ENCODE peak calls at places on chromosomes 7 and 10, in seven cellular contexts. One of them, this sample, is unnamed.

GRCh38 chr10:31147220-31147608 is 115.5 kb upstream of the ZNF438 start:
- DNase-seq in LNCaP clone FGC: no peak
- DNase-seq in neural progenitor cell: no peak
- DNase-seq in Caco-2: no peak
- DNase-seq in AG04450: peak; percentile 42
- DNase-seq in fibroblast of mammary gland: peak; percentile 95
- DNase-seq in hepatocyte: no peak
- DNase-seq in this sample: peak; percentile 53

GRCh38 chr7:85185355-85186082 is 1.3 kb downstream of the SEMA3D start:
- DNase-seq in LNCaP clone FGC: no peak
- DNase-seq in neural progenitor cell: peak; percentile 78
- DNase-seq in Caco-2: no peak
- DNase-seq in AG04450: no peak
- DNase-seq in fibroblast of mammary gland: peak; percentile 61
- DNase-seq in hepatocyte: peak; percentile 78
- DNase-seq in this sample: peak; percentile 75

GRCh38 chr7:30682131-30683083 is at the start of gene CRHR2:
- DNase-seq in LNCaP clone FGC: no peak
- DNase-seq in neural progenitor cell: peak; percentile 78
- DNase-seq in Caco-2: no peak
- DNase-seq in AG04450: no peak
- DNase-seq in fibroblast of mammary gland: no peak
- DNase-seq in hepatocyte: peak; percentile 41
- DNase-seq in this sample: no peak

GRCh38 chr7:83643754-83644153 is 5.2 kb downstream of the SEMA3E start:
- DNase-seq in LNCaP clone FGC: peak; percentile 86
- DNase-seq in neural progenitor cell: no peak
- DNase-seq in Caco-2: no peak
- DNase-seq in AG04450: no peak
- DNase-seq in fibroblast of mammary gland: no peak
- DNase-seq in hepatocyte: no peak
- DNase-seq in this sample: no peak

GRCh38 chr10:35643151-35643975 is 1.3 kb upstream of the FZD8 start:
- DNase-seq in LNCaP clone FGC: no peak
- DNase-seq in neural progenitor cell: peak; percentile 81
- DNase-seq in Caco-2: peak; percentile 51
- DNase-seq in AG04450: no peak
- DNase-seq in fibroblast of mammary gland: peak; percentile 41
- DNase-seq in hepatocyte: peak; percentile 77
- DNase-seq in this sample: peak; percentile 70

GRCh38 chr10:1374501-1374900 is 318.3 kb downstream of the WDR37 start:
- DNase-seq in LNCaP clone FGC: no peak
- DNase-seq in neural progenitor cell: no peak
- DNase-seq in Caco-2: no peak
- DNase-seq in AG04450: no peak
- DNase-seq in fibroblast of mammary gland: no peak
- DNase-seq in hepatocyte: no peak
- DNase-seq in this sample: no peak

GRCh38 chr10:74906631-74907030 is 80.2 kb downstream of the KAT6B start:
- DNase-seq in LNCaP clone FGC: no peak
- DNase-seq in neural progenitor cell: no peak
- DNase-seq in Caco-2: no peak
- DNase-seq in AG04450: no peak
- DNase-seq in fibroblast of mammary gland: no peak
- DNase-seq in hepatocyte: no peak
- DNase-seq in this sample: no peak

GRCh38 chr10:31650010-31650409 is 278.6 kb downstream of the ARHGAP12 start:
- DNase-seq in LNCaP clone FGC: no peak
- DNase-seq in neural progenitor cell: no peak
- DNase-seq in Caco-2: no peak
- DNase-seq in AG04450: peak; percentile 71
- DNase-seq in fibroblast of mammary gland: peak; percentile 94
- DNase-seq in hepatocyte: peak; percentile 61
- DNase-seq in this sample: peak; percentile 91

GRCh38 chr10:80530251-80530650 is 7.5 kb upstream of the SH2D4B start:
- DNase-seq in LNCaP clone FGC: peak; percentile 75
- DNase-seq in neural progenitor cell: no peak
- DNase-seq in Caco-2: no peak
- DNase-seq in AG04450: no peak
- DNase-seq in fibroblast of mammary gland: peak; percentile 29
- DNase-seq in hepatocyte: no peak
- DNase-seq in this sample: peak; percentile 55

GRCh38 chr7:131015131-131015954 is 281.3 kb upstream of the KLF14 start:
- DNase-seq in LNCaP clone FGC: no peak
- DNase-seq in neural progenitor cell: no peak
- DNase-seq in Caco-2: no peak
- DNase-seq in AG04450: no peak
- DNase-seq in fibroblast of mammary gland: peak; percentile 67
- DNase-seq in hepatocyte: no peak
- DNase-seq in this sample: peak; percentile 69

GRCh38 chr7:128035712-128036111 is 4.5 kb upstream of the LRRC4 start:
- DNase-seq in LNCaP clone FGC: no peak
- DNase-seq in neural progenitor cell: peak; percentile 65
- DNase-seq in Caco-2: no peak
- DNase-seq in AG04450: no peak
- DNase-seq in fibroblast of mammary gland: no peak
- DNase-seq in hepatocyte: no peak
- DNase-seq in this sample: no peak

GRCh38 chr7:128036226-128036940 is 5.1 kb upstream of the LRRC4 start:
- DNase-seq in LNCaP clone FGC: no peak
- DNase-seq in neural progenitor cell: no peak
- DNase-seq in Caco-2: no peak
- DNase-seq in AG04450: no peak
- DNase-seq in fibroblast of mammary gland: no peak
- DNase-seq in hepatocyte: no peak
- DNase-seq in this sample: no peak

GRCh38 chr7:128034830-128035229 is 3.6 kb upstream of the LRRC4 start:
- DNase-seq in LNCaP clone FGC: no peak
- DNase-seq in neural progenitor cell: no peak
- DNase-seq in Caco-2: no peak
- DNase-seq in AG04450: no peak
- DNase-seq in fibroblast of mammary gland: no peak
- DNase-seq in hepatocyte: no peak
- DNase-seq in this sample: no peak

GRCh38 chr7:128037880-128038619 is 6.8 kb upstream of the LRRC4 start:
- DNase-seq in LNCaP clone FGC: no peak
- DNase-seq in neural progenitor cell: no peak
- DNase-seq in Caco-2: no peak
- DNase-seq in AG04450: no peak
- DNase-seq in fibroblast of mammary gland: no peak
- DNase-seq in hepatocyte: no peak
- DNase-seq in this sample: no peak

GRCh38 chr7:128037081-128037480 is 5.8 kb upstream of the LRRC4 start:
- DNase-seq in LNCaP clone FGC: no peak
- DNase-seq in neural progenitor cell: no peak
- DNase-seq in Caco-2: no peak
- DNase-seq in AG04450: no peak
- DNase-seq in fibroblast of mammary gland: no peak
- DNase-seq in hepatocyte: no peak
- DNase-seq in this sample: no peak
- TF ChIP-seq CTCF in LNCaP clone FGC: no peak
- TF ChIP-seq CTCF in neural progenitor cell: no peak
- TF ChIP-seq CTCF in Caco-2: no peak
- TF ChIP-seq CTCF in AG04450: no peak
- TF ChIP-seq CTCF in fibroblast of mammary gland: no peak
- TF ChIP-seq CTCF in hepatocyte: no peak
- TF ChIP-seq CTCF in this sample: no peak

GRCh38 chr7:99576251-99576650 is 17.8 kb downstream of the ZNF655 start:
- DNase-seq in LNCaP clone FGC: no peak
- DNase-seq in neural progenitor cell: no peak
- DNase-seq in Caco-2: no peak
- DNase-seq in AG04450: no peak
- DNase-seq in fibroblast of mammary gland: no peak
- DNase-seq in hepatocyte: no peak
- DNase-seq in this sample: no peak

GRCh38 chr7:99579281-99579955 is 18.6 kb upstream of the TMEM225B start:
- DNase-seq in LNCaP clone FGC: no peak
- DNase-seq in neural progenitor cell: no peak
- DNase-seq in Caco-2: no peak
- DNase-seq in AG04450: no peak
- DNase-seq in fibroblast of mammary gland: no peak
- DNase-seq in hepatocyte: no peak
- DNase-seq in this sample: no peak

GRCh38 chr7:99579956-99580777 is 17.9 kb upstream of the TMEM225B start:
- DNase-seq in LNCaP clone FGC: no peak
- DNase-seq in neural progenitor cell: peak; percentile 88
- DNase-seq in Caco-2: no peak
- DNase-seq in AG04450: no peak
- DNase-seq in fibroblast of mammary gland: peak; percentile 33
- DNase-seq in hepatocyte: peak; percentile 75
- DNase-seq in this sample: peak; percentile 31
- TF ChIP-seq CTCF in LNCaP clone FGC: no peak
- TF ChIP-seq CTCF in neural progenitor cell: peak; percentile 71
- TF ChIP-seq CTCF in Caco-2: peak; percentile 30
- TF ChIP-seq CTCF in AG04450: peak; percentile 59
- TF ChIP-seq CTCF in fibroblast of mammary gland: peak; percentile 26
- TF ChIP-seq CTCF in hepatocyte: peak; percentile 57
- TF ChIP-seq CTCF in this sample: peak; percentile 27

DNA sequence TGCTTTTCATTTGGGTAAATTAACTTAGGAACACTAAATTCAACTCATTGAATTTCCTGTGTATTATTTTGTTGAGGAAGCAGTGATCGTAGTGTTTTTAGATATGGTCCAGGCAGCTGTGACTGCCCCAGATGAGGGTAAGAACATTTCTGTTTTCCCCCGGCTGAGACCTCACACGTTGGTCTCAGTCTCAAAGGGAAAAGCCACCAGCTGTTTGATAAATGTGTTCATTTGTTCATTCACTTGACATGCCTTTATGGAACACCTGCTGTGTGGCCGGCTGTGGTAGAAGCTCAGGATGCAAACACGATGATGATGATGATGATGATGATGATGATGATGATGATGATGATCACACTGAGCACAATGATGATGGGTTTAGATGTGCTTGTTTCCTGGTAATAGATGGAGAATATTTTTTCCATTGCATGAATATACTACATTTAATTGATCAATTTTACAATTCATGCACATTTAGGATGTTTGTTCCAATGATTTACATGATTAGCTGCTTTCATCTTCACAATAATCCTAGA is 125.6 kb upstream of the ZNF32 start:
- DNase-seq in LNCaP clone FGC: no peak
- DNase-seq in neural progenitor cell: no peak
- DNase-seq in Caco-2: no peak
- DNase-seq in AG04450: no peak
- DNase-seq in fibroblast of mammary gland: no peak
- DNase-seq in hepatocyte: no peak
- DNase-seq in this sample: no peak
- TF ChIP-seq CTCF in LNCaP clone FGC: no peak
- TF ChIP-seq CTCF in neural progenitor cell: no peak
- TF ChIP-seq CTCF in Caco-2: no peak
- TF ChIP-seq CTCF in AG04450: no peak
- TF ChIP-seq CTCF in fibroblast of mammary gland: no peak
- TF ChIP-seq CTCF in hepatocyte: no peak
- TF ChIP-seq CTCF in this sample: no peak

GRCh38 chr10:34526186-34526585 is 288.9 kb downstream of the PARD3 start:
- DNase-seq in LNCaP clone FGC: no peak
- DNase-seq in neural progenitor cell: no peak
- DNase-seq in Caco-2: no peak
- DNase-seq in AG04450: no peak
- DNase-seq in fibroblast of mammary gland: peak; percentile 52
- DNase-seq in hepatocyte: no peak
- DNase-seq in this sample: peak; percentile 87

GRCh38 chr10:34528320-34528719 is 286.8 kb downstream of the PARD3 start:
- DNase-seq in LNCaP clone FGC: no peak
- DNase-seq in neural progenitor cell: peak; percentile 64
- DNase-seq in Caco-2: no peak
- DNase-seq in AG04450: peak; percentile 81
- DNase-seq in fibroblast of mammary gland: peak; percentile 92
- DNase-seq in hepatocyte: peak; percentile 54
- DNase-seq in this sample: peak; percentile 95

GRCh38 chr10:34530778-34531177 is 284.3 kb downstream of the PARD3 start:
- DNase-seq in LNCaP clone FGC: no peak
- DNase-seq in neural progenitor cell: no peak
- DNase-seq in Caco-2: no peak
- DNase-seq in AG04450: no peak
- DNase-seq in fibroblast of mammary gland: no peak
- DNase-seq in hepatocyte: no peak
- DNase-seq in this sample: no peak

GRCh38 chr10:34524369-34525091 is 290.6 kb downstream of the PARD3 start:
- DNase-seq in LNCaP clone FGC: no peak
- DNase-seq in neural progenitor cell: no peak
- DNase-seq in Caco-2: no peak
- DNase-seq in AG04450: no peak
- DNase-seq in fibroblast of mammary gland: no peak
- DNase-seq in hepatocyte: no peak
- DNase-seq in this sample: no peak

GRCh38 chr10:34526758-34527730 is 288.1 kb downstream of the PARD3 start:
- DNase-seq in LNCaP clone FGC: no peak
- DNase-seq in neural progenitor cell: peak; percentile 88
- DNase-seq in Caco-2: no peak
- DNase-seq in AG04450: peak; percentile 89
- DNase-seq in fibroblast of mammary gland: peak; percentile 97
- DNase-seq in hepatocyte: peak; percentile 18
- DNase-seq in this sample: peak; percentile 98
- TF ChIP-seq CTCF in LNCaP clone FGC: no peak
- TF ChIP-seq CTCF in neural progenitor cell: peak; percentile 47
- TF ChIP-seq CTCF in Caco-2: no peak
- TF ChIP-seq CTCF in AG04450: peak; percentile 43
- TF ChIP-seq CTCF in fibroblast of mammary gland: peak; percentile 52
- TF ChIP-seq CTCF in hepatocyte: no peak
- TF ChIP-seq CTCF in this sample: peak; percentile 33

GRCh38 chr10:29239569-29240472 is 49.0 kb upstream of the LYZL1 start:
- DNase-seq in LNCaP clone FGC: peak; percentile 10
- DNase-seq in neural progenitor cell: peak; percentile 59
- DNase-seq in Caco-2: peak; percentile 74
- DNase-seq in AG04450: no peak
- DNase-seq in fibroblast of mammary gland: peak; percentile 40
- DNase-seq in hepatocyte: peak; percentile 39
- DNase-seq in this sample: peak; percentile 26
- TF ChIP-seq CTCF in LNCaP clone FGC: peak; percentile 71
- TF ChIP-seq CTCF in neural progenitor cell: peak; percentile 67
- TF ChIP-seq CTCF in Caco-2: peak; percentile 87
- TF ChIP-seq CTCF in AG04450: peak; percentile 51
- TF ChIP-seq CTCF in fibroblast of mammary gland: peak; percentile 72
- TF ChIP-seq CTCF in hepatocyte: peak; percentile 38
- TF ChIP-seq CTCF in this sample: peak; percentile 66

GRCh38 chr10:61064356-61064755 is 120.4 kb upstream of the RHOBTB1 start:
- DNase-seq in LNCaP clone FGC: no peak
- DNase-seq in neural progenitor cell: no peak
- DNase-seq in Caco-2: no peak
- DNase-seq in AG04450: no peak
- DNase-seq in fibroblast of mammary gland: no peak
- DNase-seq in hepatocyte: no peak
- DNase-seq in this sample: no peak

GRCh38 chr10:61063035-61063434 is 119.0 kb upstream of the RHOBTB1 start:
- DNase-seq in LNCaP clone FGC: peak; percentile 54
- DNase-seq in neural progenitor cell: no peak
- DNase-seq in Caco-2: peak; percentile 53
- DNase-seq in AG04450: no peak
- DNase-seq in fibroblast of mammary gland: peak; percentile 61
- DNase-seq in hepatocyte: no peak
- DNase-seq in this sample: peak; percentile 29

GRCh38 chr10:61065010-61065409 is 121.0 kb upstream of the RHOBTB1 start:
- DNase-seq in LNCaP clone FGC: no peak
- DNase-seq in neural progenitor cell: no peak
- DNase-seq in Caco-2: no peak
- DNase-seq in AG04450: no peak
- DNase-seq in fibroblast of mammary gland: no peak
- DNase-seq in hepatocyte: no peak
- DNase-seq in this sample: no peak

GRCh38 chr10:61063911-61064310 is 119.9 kb upstream of the RHOBTB1 start:
- DNase-seq in LNCaP clone FGC: no peak
- DNase-seq in neural progenitor cell: peak; percentile 21
- DNase-seq in Caco-2: no peak
- DNase-seq in AG04450: no peak
- DNase-seq in fibroblast of mammary gland: peak; percentile 11
- DNase-seq in hepatocyte: no peak
- DNase-seq in this sample: peak; percentile 43

GRCh38 chr10:61059636-61060035 is 115.7 kb upstream of the RHOBTB1 start:
- DNase-seq in LNCaP clone FGC: no peak
- DNase-seq in neural progenitor cell: no peak
- DNase-seq in Caco-2: no peak
- DNase-seq in AG04450: no peak
- DNase-seq in fibroblast of mammary gland: no peak
- DNase-seq in hepatocyte: no peak
- DNase-seq in this sample: no peak
- TF ChIP-seq CTCF in LNCaP clone FGC: no peak
- TF ChIP-seq CTCF in neural progenitor cell: no peak
- TF ChIP-seq CTCF in Caco-2: no peak
- TF ChIP-seq CTCF in AG04450: no peak
- TF ChIP-seq CTCF in fibroblast of mammary gland: no peak
- TF ChIP-seq CTCF in hepatocyte: no peak
- TF ChIP-seq CTCF in this sample: no peak

This sample was measured in fibroblast of pulmonary artery.